ENCODE peak calls at places on chromosome 11, in eight cellular contexts. One of them, this sample, is unnamed.

GRCh38 chr11:75896843-75897419 is 81.9 kb downstream of the UVRAG start:
- DNase-seq in HuH-7.5: peak; percentile 19
- DNase-seq in activated CD4-positive, alpha-beta T cell treated with anti-CD3 and anti-CD28 coated beads, Interleukin-2, amount 50 U/mL, for 48 hours: no peak
- DNase-seq in NCI-H1436: peak; percentile 15
- DNase-seq in brain pericyte: peak; percentile 21
- DNase-seq in right cardiac atrium: no peak
- DNase-seq in germinal center: peak; percentile 25
- DNase-seq in head of caudate nucleus: no peak
- DNase-seq in this sample: no peak

GRCh38 chr11:14537134-14537599 is 17.0 kb upstream of the PSMA1 start:
- DNase-seq in HuH-7.5: peak; percentile 17
- DNase-seq in activated CD4-positive, alpha-beta T cell treated with anti-CD3 and anti-CD28 coated beads, Interleukin-2, amount 50 U/mL, for 48 hours: peak; percentile 48
- DNase-seq in NCI-H1436: peak; percentile 21
- DNase-seq in brain pericyte: no peak
- DNase-seq in right cardiac atrium: no peak
- DNase-seq in germinal center: peak; percentile 60
- DNase-seq in head of caudate nucleus: peak; percentile 30
- DNase-seq in this sample: no peak

GRCh38 chr11:119691020-119691666 is 37.9 kb downstream of the NECTIN1 start:
- DNase-seq in HuH-7.5: no peak
- DNase-seq in activated CD4-positive, alpha-beta T cell treated with anti-CD3 and anti-CD28 coated beads, Interleukin-2, amount 50 U/mL, for 48 hours: peak; percentile 29
- DNase-seq in NCI-H1436: no peak
- DNase-seq in brain pericyte: no peak
- DNase-seq in right cardiac atrium: no peak
- DNase-seq in germinal center: no peak
- DNase-seq in head of caudate nucleus: no peak
- DNase-seq in this sample: no peak

GRCh38 chr11:66353762-66354161 is 6.3 kb upstream of the B4GAT1 start:
- DNase-seq in HuH-7.5: no peak
- DNase-seq in activated CD4-positive, alpha-beta T cell treated with anti-CD3 and anti-CD28 coated beads, Interleukin-2, amount 50 U/mL, for 48 hours: no peak
- DNase-seq in NCI-H1436: no peak
- DNase-seq in brain pericyte: no peak
- DNase-seq in right cardiac atrium: no peak
- DNase-seq in germinal center: no peak
- DNase-seq in head of caudate nucleus: no peak
- DNase-seq in this sample: no peak

GRCh38 chr11:101127348-101127698 is 2.3 kb downstream of the PGR start:
- DNase-seq in HuH-7.5: peak; percentile 20
- DNase-seq in activated CD4-positive, alpha-beta T cell treated with anti-CD3 and anti-CD28 coated beads, Interleukin-2, amount 50 U/mL, for 48 hours: no peak
- DNase-seq in NCI-H1436: no peak
- DNase-seq in brain pericyte: no peak
- DNase-seq in right cardiac atrium: peak; percentile 81
- DNase-seq in germinal center: peak; percentile 5
- DNase-seq in head of caudate nucleus: no peak
- DNase-seq in this sample: peak; percentile 56

GRCh38 chr11:62266558-62266957 is 3.4 kb upstream of the SCGB2A2 start:
- DNase-seq in HuH-7.5: no peak
- DNase-seq in activated CD4-positive, alpha-beta T cell treated with anti-CD3 and anti-CD28 coated beads, Interleukin-2, amount 50 U/mL, for 48 hours: peak; percentile 33
- DNase-seq in NCI-H1436: no peak
- DNase-seq in brain pericyte: no peak
- DNase-seq in right cardiac atrium: no peak
- DNase-seq in germinal center: no peak
- DNase-seq in head of caudate nucleus: no peak
- DNase-seq in this sample: no peak

GRCh38 chr11:122598971-122599370 is 56.6 kb upstream of the UBASH3B start:
- DNase-seq in HuH-7.5: no peak
- DNase-seq in activated CD4-positive, alpha-beta T cell treated with anti-CD3 and anti-CD28 coated beads, Interleukin-2, amount 50 U/mL, for 48 hours: no peak
- DNase-seq in NCI-H1436: no peak
- DNase-seq in brain pericyte: no peak
- DNase-seq in right cardiac atrium: no peak
- DNase-seq in germinal center: no peak
- DNase-seq in head of caudate nucleus: no peak
- DNase-seq in this sample: no peak

GRCh38 chr11:119426142-119426541 is 3.2 kb upstream of the THY1 start:
- DNase-seq in HuH-7.5: no peak
- DNase-seq in activated CD4-positive, alpha-beta T cell treated with anti-CD3 and anti-CD28 coated beads, Interleukin-2, amount 50 U/mL, for 48 hours: peak; percentile 9
- DNase-seq in NCI-H1436: no peak
- DNase-seq in brain pericyte: no peak
- DNase-seq in right cardiac atrium: no peak
- DNase-seq in germinal center: no peak
- DNase-seq in head of caudate nucleus: peak; percentile 30
- DNase-seq in this sample: no peak

GRCh38 chr11:112302226-112302868 is 41.7 kb upstream of the PLET1 start:
- DNase-seq in HuH-7.5: no peak
- DNase-seq in activated CD4-positive, alpha-beta T cell treated with anti-CD3 and anti-CD28 coated beads, Interleukin-2, amount 50 U/mL, for 48 hours: no peak
- DNase-seq in NCI-H1436: no peak
- DNase-seq in brain pericyte: no peak
- DNase-seq in right cardiac atrium: no peak
- DNase-seq in germinal center: no peak
- DNase-seq in head of caudate nucleus: no peak
- DNase-seq in this sample: no peak

GRCh38 chr11:123195182-123196059 is at the start of gene CLMP:
- DNase-seq in HuH-7.5: no peak
- DNase-seq in activated CD4-positive, alpha-beta T cell treated with anti-CD3 and anti-CD28 coated beads, Interleukin-2, amount 50 U/mL, for 48 hours: peak; percentile 15
- DNase-seq in NCI-H1436: no peak
- DNase-seq in brain pericyte: no peak
- DNase-seq in right cardiac atrium: peak; percentile 79
- DNase-seq in germinal center: no peak
- DNase-seq in head of caudate nucleus: no peak
- DNase-seq in this sample: peak; percentile 61

GRCh38 chr11:67429038-67429668 is 859 bp downstream of the RPS6KB2 start:
- DNase-seq in HuH-7.5: no peak
- DNase-seq in activated CD4-positive, alpha-beta T cell treated with anti-CD3 and anti-CD28 coated beads, Interleukin-2, amount 50 U/mL, for 48 hours: no peak
- DNase-seq in NCI-H1436: no peak
- DNase-seq in brain pericyte: no peak
- DNase-seq in right cardiac atrium: peak; percentile 51
- DNase-seq in germinal center: no peak
- DNase-seq in head of caudate nucleus: no peak
- DNase-seq in this sample: no peak

GRCh38 chr11:92480519-92480918 is 255.9 kb downstream of the FAT3 start:
- DNase-seq in HuH-7.5: no peak
- DNase-seq in activated CD4-positive, alpha-beta T cell treated with anti-CD3 and anti-CD28 coated beads, Interleukin-2, amount 50 U/mL, for 48 hours: no peak
- DNase-seq in NCI-H1436: no peak
- DNase-seq in brain pericyte: no peak
- DNase-seq in right cardiac atrium: no peak
- DNase-seq in germinal center: no peak
- DNase-seq in head of caudate nucleus: no peak
- DNase-seq in this sample: no peak

GRCh38 chr11:96035744-96036087 is 111.8 kb upstream of the MTMR2 start:
- DNase-seq in HuH-7.5: no peak
- DNase-seq in activated CD4-positive, alpha-beta T cell treated with anti-CD3 and anti-CD28 coated beads, Interleukin-2, amount 50 U/mL, for 48 hours: no peak
- DNase-seq in NCI-H1436: no peak
- DNase-seq in brain pericyte: no peak
- DNase-seq in right cardiac atrium: no peak
- DNase-seq in germinal center: no peak
- DNase-seq in head of caudate nucleus: no peak
- DNase-seq in this sample: no peak

This sample was measured in Right ventricle myocardium superior.